ENCODE peak calls at places on chromosome 5, in eight cellular contexts. One of them, this sample, is unnamed.

GRCh38 chr5:139895647-139896046 is 100.0 kb downstream of the PSD2 start:
- DNase-seq in stimulated activated CD4-positive, alpha-beta T cell treated with anti-CD3 and anti-CD28 coated beads, Interleukin-15, amount 100 ng/mL, for 1 hour: no peak
- DNase-seq in substantia nigra: peak
- DNase-seq in A172: no peak
- DNase-seq in HT1080: no peak
- DNase-seq in kidney: no peak
- DNase-seq in activated T-cell treated with anti-CD3 and anti-CD28 coated beads for 4 hours: no peak
- DNase-seq in T-cell: no peak
- DNase-seq in this sample: no peak

GRCh38 chr5:102681403-102681983 is 73.6 kb upstream of the PAM start:
- DNase-seq in substantia nigra: peak
- DNase-seq in stimulated activated CD4-positive, alpha-beta T cell treated with anti-CD3 and anti-CD28 coated beads, Interleukin-15, amount 100 ng/mL, for 1 hour: no peak
- DNase-seq in A172: peak
- DNase-seq in HT1080: peak
- DNase-seq in activated T-cell treated with anti-CD3 and anti-CD28 coated beads for 4 hours: peak
- DNase-seq in T-cell: peak
- DNase-seq in kidney: no peak
- DNase-seq in this sample: peak

GRCh38 chr5:139676951-139677367 is 28.8 kb downstream of the CXXC5 start:
- DNase-seq in activated T-cell treated with anti-CD3 and anti-CD28 coated beads for 4 hours: no peak
- DNase-seq in T-cell: no peak
- DNase-seq in HT1080: no peak
- DNase-seq in A172: no peak
- DNase-seq in substantia nigra: peak
- DNase-seq in stimulated activated CD4-positive, alpha-beta T cell treated with anti-CD3 and anti-CD28 coated beads, Interleukin-15, amount 100 ng/mL, for 1 hour: no peak
- DNase-seq in kidney: peak
- DNase-seq in this sample: no peak

GRCh38 chr5:100852988-100853449 is 50.1 kb downstream of the ST8SIA4 start:
- DNase-seq in stimulated activated CD4-positive, alpha-beta T cell treated with anti-CD3 and anti-CD28 coated beads, Interleukin-15, amount 100 ng/mL, for 1 hour: no peak
- DNase-seq in activated T-cell treated with anti-CD3 and anti-CD28 coated beads for 4 hours: no peak
- DNase-seq in A172: no peak
- DNase-seq in substantia nigra: no peak
- DNase-seq in HT1080: no peak
- DNase-seq in kidney: no peak
- DNase-seq in T-cell: no peak
- DNase-seq in this sample: no peak

GRCh38 chr5:30156156-30156555 is 1037.3 kb upstream of the CDH6 start:
- DNase-seq in T-cell: no peak
- DNase-seq in activated T-cell treated with anti-CD3 and anti-CD28 coated beads for 4 hours: no peak
- DNase-seq in substantia nigra: no peak
- DNase-seq in HT1080: peak
- DNase-seq in A172: peak
- DNase-seq in stimulated activated CD4-positive, alpha-beta T cell treated with anti-CD3 and anti-CD28 coated beads, Interleukin-15, amount 100 ng/mL, for 1 hour: no peak
- DNase-seq in kidney: no peak
- DNase-seq in this sample: no peak

GRCh38 chr5:82605441-82605973 is 327.4 kb upstream of the RPS23 start:
- DNase-seq in kidney: no peak
- DNase-seq in activated T-cell treated with anti-CD3 and anti-CD28 coated beads for 4 hours: no peak
- DNase-seq in HT1080: no peak
- DNase-seq in stimulated activated CD4-positive, alpha-beta T cell treated with anti-CD3 and anti-CD28 coated beads, Interleukin-15, amount 100 ng/mL, for 1 hour: no peak
- DNase-seq in A172: no peak
- DNase-seq in T-cell: no peak
- DNase-seq in substantia nigra: no peak
- DNase-seq in this sample: no peak

GRCh38 chr5:149038336-149039075 is 24.4 kb downstream of the SH3TC2 start:
- DNase-seq in HT1080: no peak
- DNase-seq in A172: no peak
- DNase-seq in activated T-cell treated with anti-CD3 and anti-CD28 coated beads for 4 hours: no peak
- DNase-seq in substantia nigra: no peak
- DNase-seq in kidney: no peak
- DNase-seq in T-cell: no peak
- DNase-seq in stimulated activated CD4-positive, alpha-beta T cell treated with anti-CD3 and anti-CD28 coated beads, Interleukin-15, amount 100 ng/mL, for 1 hour: no peak
- DNase-seq in this sample: no peak

GRCh38 chr5:36744678-36745659 is 131.6 kb upstream of the NIPBL start:
- DNase-seq in A172: peak
- DNase-seq in stimulated activated CD4-positive, alpha-beta T cell treated with anti-CD3 and anti-CD28 coated beads, Interleukin-15, amount 100 ng/mL, for 1 hour: no peak
- DNase-seq in T-cell: peak
- DNase-seq in substantia nigra: peak
- DNase-seq in activated T-cell treated with anti-CD3 and anti-CD28 coated beads for 4 hours: no peak
- DNase-seq in HT1080: peak
- DNase-seq in kidney: peak
- DNase-seq in this sample: peak

GRCh38 chr5:107670028-107670926 is 460 bp downstream of the EFNA5 start:
- DNase-seq in stimulated activated CD4-positive, alpha-beta T cell treated with anti-CD3 and anti-CD28 coated beads, Interleukin-15, amount 100 ng/mL, for 1 hour: no peak
- DNase-seq in A172: peak
- DNase-seq in activated T-cell treated with anti-CD3 and anti-CD28 coated beads for 4 hours: no peak
- DNase-seq in HT1080: peak
- DNase-seq in kidney: peak
- DNase-seq in T-cell: no peak
- DNase-seq in substantia nigra: peak
- DNase-seq in this sample: no peak

GRCh38 chr5:90876366-90876765 is 317.8 kb downstream of the ADGRV1 start:
- DNase-seq in HT1080: no peak
- DNase-seq in T-cell: no peak
- DNase-seq in kidney: no peak
- DNase-seq in substantia nigra: no peak
- DNase-seq in A172: no peak
- DNase-seq in stimulated activated CD4-positive, alpha-beta T cell treated with anti-CD3 and anti-CD28 coated beads, Interleukin-15, amount 100 ng/mL, for 1 hour: no peak
- DNase-seq in activated T-cell treated with anti-CD3 and anti-CD28 coated beads for 4 hours: no peak
- DNase-seq in this sample: no peak

This sample was measured in stimulated activated effector memory CD8-positive, alpha-beta T cell treated with anti-CD3 and anti-CD28 coated beads, Interleukin-12 subunit alpha, Interleukin-12 subunit beta, amount 100 ng/mL, for 72 hours.